ENCODE peak calls at places on chromosomes 12 and 14, in nine cellular contexts. W is bronchial epithelial cell, H is osteoblast, J is AG04449, L is lower lobe of right lung, Z is right atrium auricular region, R is heart left ventricle, F is mesenchymal stem cell, C is psoas muscle. O is an unnamed sample.

GRCh38 chr14:58828298-58828697 is 190.5 kb downstream of the DACT1 start:
- DNase-seq in L (no peak), R (no peak), J (no peak), Z (no peak), C (no peak), F (no peak), W (no peak), H (no peak), O (no peak)

GRCh38 chr12:82659343-82660207 is 27.1 kb upstream of the TMTC2 start:
- DNase-seq in L (no peak), C (no peak), R (no peak), W (no peak), J (no peak), Z (no peak), H (peak), F (no peak), O (no peak)

GRCh38 chr12:113222730-113223531 is 1.7 kb downstream of the TPCN1 start:
- DNase-seq in Z (peak), F (peak), J (no peak), R (peak), W (peak), C (peak), H (peak), L (no peak), O (peak)

GRCh38 chr14:101025656-101026055 is 122.1 kb upstream of the RTL1 start:
- DNase-seq in R (no peak), F (no peak), H (no peak), Z (no peak), L (no peak), J (no peak), C (no peak), W (no peak), O (no peak)

GRCh38 chr14:106691601-106692291 is 1165.4 kb downstream of the TMEM121 start:
- DNase-seq in L (peak), F (no peak), H (no peak), J (no peak), C (peak), Z (no peak), W (no peak), R (no peak), O (no peak)

GRCh38 chr12:2960432-2960956 is 1.3 kb downstream of the TEAD4 start:
- DNase-seq in W (peak), C (no peak), R (no peak), F (peak), Z (no peak), L (no peak), H (peak), J (no peak), O (no peak)

GRCh38 chr12:125187780-125188741 is 122.8 kb downstream of the AACS start:
- DNase-seq in L (no peak), W (no peak), J (no peak), C (no peak), F (no peak), H (no peak), Z (no peak), R (no peak), O (no peak)

GRCh38 chr12:16012086-16012485 is 101.0 kb downstream of the DERA start:
- DNase-seq in C (peak), Z (peak), W (no peak), H (peak), J (no peak), L (peak), R (peak), F (peak), O (no peak)

GRCh38 chr14:85702191-85702590 is 172.2 kb downstream of the FLRT2 start:
- DNase-seq in F (no peak), J (no peak), Z (no peak), W (no peak), R (no peak), H (no peak), L (no peak), C (no peak), O (no peak)

GRCh38 chr14:89625208-89625987 is 208.4 kb upstream of the FOXN3 start:
- DNase-seq in W (no peak), C (peak), H (no peak), F (no peak), J (no peak), L (no peak), R (peak), Z (no peak), O (no peak)

GRCh38 chr14:100428727-100429126 is 105.6 kb downstream of the SLC25A47 start:
- DNase-seq in F (peak), W (peak), L (no peak), R (no peak), H (peak), J (peak), Z (no peak), C (no peak), O (no peak)

GRCh38 chr14:69493038-69493437 is 8.5 kb downstream of the PLEKHD1 start:
- DNase-seq in J (no peak), H (no peak), C (no peak), R (no peak), F (no peak), Z (no peak), W (no peak), L (no peak), O (no peak)

GRCh38 chr14:23294734-23295561 is 7.7 kb downstream of the PPP1R3E start:
- DNase-seq in J (no peak), H (no peak), C (peak), Z (peak), R (no peak), L (peak), W (peak), F (peak), O (no peak)

GRCh38 chr12:130920711-130921381 is 32.9 kb upstream of the ADGRD1 start:
- DNase-seq in F (peak), L (peak), C (peak), H (no peak), W (peak), Z (peak), R (no peak), J (no peak), O (no peak)

GRCh38 chr12:122951406-122951805 is 14.9 kb downstream of the ABCB9 start:
- DNase-seq in C (no peak), L (no peak), F (peak), H (peak), Z (no peak), R (no peak), J (no peak), W (peak), O (no peak)

GRCh38 chr12:48883305-48884171 is 17.9 kb upstream of the RND1 start:
- DNase-seq in Z (no peak), R (no peak), C (no peak), W (peak), F (peak), J (no peak), L (no peak), H (no peak), O (no peak)

GRCh38 chr14:104743461-104744380 is 9.2 kb upstream of the SIVA1 start:
- DNase-seq in C (peak), L (no peak), Z (no peak), F (no peak), R (no peak), J (no peak), W (peak), H (peak), O (no peak)

GRCh38 chr14:104044016-104044415 is 41.5 kb upstream of the ASPG start:
- DNase-seq in W (no peak), C (no peak), Z (no peak), F (no peak), R (no peak), L (no peak), H (no peak), J (no peak), O (no peak)

GRCh38 chr14:32010561-32011188 is 66.4 kb upstream of the ARHGAP5 start:
- DNase-seq in F (peak), R (no peak), W (peak), H (no peak), L (no peak), C (no peak), J (no peak), Z (no peak), O (no peak)

GRCh38 chr14:20612403-20612802 is 21.2 kb upstream of the RNASE12 start:
- DNase-seq in C (no peak), H (no peak), Z (no peak), L (no peak), W (no peak), J (no peak), R (no peak), F (no peak), O (no peak)

GRCh38 chr14:50318031-50318626 is 6.0 kb downstream of the DMAC2L start:
- DNase-seq in C (no peak), H (peak), W (peak), J (no peak), L (no peak), Z (no peak), R (no peak), F (peak), O (no peak)

GRCh38 chr14:76203086-76204001 is 51.6 kb downstream of the GPATCH2L start:
- DNase-seq in F (peak), C (no peak), W (peak), Z (no peak), L (no peak), H (peak), J (peak), R (no peak), O (peak)

GRCh38 chr12:22812531-22812930 is 187.6 kb downstream of the ETNK1 start:
- DNase-seq in L (no peak), C (no peak), R (no peak), W (peak), F (no peak), H (no peak), J (no peak), Z (no peak), O (no peak)

GRCh38 chr12:94193623-94194022 is 45.2 kb downstream of the PLXNC1 start:
- DNase-seq in L (no peak), C (no peak), R (no peak), W (no peak), F (no peak), H (no peak), Z (no peak), J (no peak), O (no peak)

GRCh38 chr14:36834293-36834692 is 172.6 kb downstream of the PAX9 start:
- DNase-seq in Z (no peak), R (no peak), W (no peak), H (no peak), F (no peak), L (no peak), C (no peak), J (no peak), O (no peak)

GRCh38 chr12:95173392-95174251 is 43.6 kb downstream of the FGD6 start:
- DNase-seq in L (peak), H (no peak), R (peak), W (peak), J (peak), Z (peak), F (peak), C (peak), O (peak)

GRCh38 chr12:28104338-28104737 is 85.9 kb upstream of the CCDC91 start:
- DNase-seq in C (no peak), H (no peak), J (no peak), W (no peak), R (no peak), Z (no peak), F (no peak), L (no peak), O (no peak)

GRCh38 chr14:74571441-74571841 is 40.6 kb downstream of the LTBP2 start:
- DNase-seq in R (no peak), H (no peak), L (no peak), W (peak), C (peak), Z (no peak), F (peak), J (no peak), O (no peak)

GRCh38 chr12:10673660-10674384 is at the start of gene STYK1:
- DNase-seq in H (peak), F (peak), J (no peak), C (peak), L (peak), Z (no peak), R (peak), W (peak), O (no peak)
- H3K4me3 ChIP-seq in H (peak), F (peak), J (peak), C (peak), L (peak), Z (peak), R (peak), W (peak), O (peak)

GRCh38 chr12:104570174-104570907 is 113.6 kb downstream of the CHST11 start:
- DNase-seq in Z (no peak), L (no peak), W (no peak), H (no peak), F (no peak), J (no peak), R (no peak), C (no peak), O (no peak)
- H3K4me3 ChIP-seq in Z (no peak), L (no peak), W (no peak), H (no peak), F (no peak), J (no peak), R (peak), C (no peak), O (no peak)

GRCh38 chr12:67519824-67520433 is 128.6 kb upstream of the DYRK2 start:
- DNase-seq in C (no peak), L (no peak), J (no peak), W (no peak), R (no peak), H (no peak), F (no peak), Z (no peak), O (no peak)
- H3K4me3 ChIP-seq in C (no peak), L (no peak), J (no peak), W (no peak), R (no peak), H (no peak), F (no peak), Z (no peak), O (no peak)

GRCh38 chr12:47207829-47208248 is 128.1 kb upstream of the AMIGO2 start:
- DNase-seq in Z (no peak), J (no peak), L (no peak), R (no peak), H (no peak), C (no peak), F (no peak), W (no peak), O (no peak)
- H3K4me3 ChIP-seq in Z (no peak), J (no peak), L (no peak), R (no peak), H (no peak), C (no peak), F (no peak), W (no peak), O (no peak)

DNA sequence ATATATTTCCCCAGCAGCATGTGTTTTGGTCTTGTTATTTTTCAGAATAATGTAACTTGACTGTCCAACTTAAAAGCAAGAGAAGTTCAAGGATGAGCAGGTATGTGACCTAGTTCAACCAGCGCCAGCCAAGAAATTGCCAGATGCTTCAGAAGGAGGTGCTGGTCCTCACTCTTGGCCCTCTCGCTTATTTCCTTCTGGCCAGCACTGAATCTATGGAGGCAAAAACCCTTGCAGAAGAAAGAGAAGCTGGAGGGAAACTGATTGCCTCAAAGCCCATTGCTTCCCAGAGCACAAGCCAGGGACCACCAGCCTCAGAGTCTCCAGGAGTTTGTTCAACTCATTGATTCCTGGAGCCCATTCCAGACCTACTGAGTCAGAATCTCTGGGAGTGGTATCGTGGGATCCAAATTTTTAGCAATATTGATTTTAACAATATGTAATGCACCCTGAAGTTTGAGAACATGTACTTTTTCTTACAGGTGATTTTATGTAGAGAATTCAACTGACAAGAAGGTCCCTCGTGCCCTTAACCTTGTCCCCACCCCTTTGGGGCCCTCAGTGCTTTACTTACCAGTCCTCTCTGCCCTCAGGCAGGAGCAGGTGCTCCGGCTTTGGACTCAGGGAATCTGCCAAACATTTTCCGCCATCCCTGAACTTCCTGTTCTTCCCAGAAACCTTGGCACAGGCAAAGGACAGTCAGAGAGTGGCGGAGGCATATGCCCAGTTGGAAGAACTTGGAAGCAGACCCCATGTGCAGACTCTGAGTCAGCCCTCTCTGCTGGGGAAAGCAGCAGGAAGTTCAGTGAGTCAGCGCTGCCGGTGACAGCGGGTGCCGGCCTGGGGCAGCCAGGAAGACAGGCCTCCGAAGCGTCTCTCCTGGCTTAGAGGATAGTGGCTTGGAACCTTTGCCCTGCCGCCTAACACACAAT is 10.3 kb downstream of the BEST3 start:
- DNase-seq in J (peak), F (peak), L (peak), W (peak), R (peak), C (peak), H (peak), Z (peak), O (peak)
- H3K4me3 ChIP-seq in J (no peak), F (no peak), L (no peak), W (no peak), R (no peak), C (peak), H (no peak), Z (no peak), O (no peak)

GRCh38 chr12:31321565-31322228 is 4.3 kb downstream of the SINHCAF start:
- DNase-seq in Z (no peak), H (no peak), C (no peak), J (no peak), L (no peak), W (peak), F (peak), R (no peak), O (no peak)

GRCh38 chr12:31324845-31325523 is 966 bp downstream of the SINHCAF start:
- DNase-seq in L (peak), R (no peak), J (no peak), C (peak), W (peak), H (peak), F (peak), Z (peak), O (no peak)

GRCh38 chr12:31323466-31324115 is 2.4 kb downstream of the SINHCAF start:
- DNase-seq in W (no peak), J (no peak), C (no peak), R (peak), L (peak), Z (no peak), H (peak), F (peak), O (no peak)

GRCh38 chr12:31324116-31324844 is 1.7 kb downstream of the SINHCAF start:
- DNase-seq in H (peak), J (no peak), C (peak), R (peak), F (peak), L (peak), Z (peak), W (peak), O (peak)

DNA sequence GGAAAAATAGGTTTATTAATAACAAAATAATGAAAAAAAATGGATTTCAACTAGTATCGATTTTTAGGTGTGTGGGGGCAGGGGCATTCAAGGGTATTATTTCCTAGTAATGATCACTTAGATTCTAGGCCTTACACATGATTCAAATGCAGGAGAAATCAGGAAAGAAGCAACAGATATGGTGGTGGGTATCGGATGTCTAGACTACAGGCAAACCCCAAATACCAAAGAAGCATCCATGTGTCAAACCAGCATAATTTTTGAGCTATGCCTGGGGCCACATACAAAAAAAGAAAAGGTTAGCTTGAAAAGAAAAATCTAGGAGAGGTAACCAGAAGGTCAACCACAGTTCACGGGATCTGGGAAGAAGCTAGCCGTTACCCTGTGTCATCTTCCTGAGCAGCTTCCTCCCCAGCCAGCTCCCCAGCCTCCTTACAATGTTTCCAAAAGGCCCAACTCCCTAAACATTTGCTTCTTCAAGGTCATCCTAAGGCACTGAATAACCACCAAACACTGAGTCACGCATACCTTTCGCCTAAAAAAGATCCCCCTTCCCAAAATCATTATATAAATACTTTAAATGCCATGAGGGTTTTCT is 3.2 kb downstream of the SINHCAF start:
- DNase-seq in L (no peak), C (no peak), H (no peak), Z (no peak), R (no peak), J (peak), W (peak), F (peak), O (no peak)
- H3K4me3 ChIP-seq in L (peak), C (peak), H (no peak), Z (no peak), R (peak), J (peak), W (peak), F (no peak), O (peak)

GRCh38 chr12:12909995-12910391 is 18.6 kb downstream of the GPRC5A start:
- DNase-seq in W (no peak), H (no peak), C (no peak), F (peak), R (no peak), Z (no peak), L (no peak), J (no peak), O (no peak)

GRCh38 chr12:12907552-12907951 is 16.2 kb downstream of the GPRC5A start:
- DNase-seq in Z (no peak), J (no peak), L (no peak), R (no peak), H (no peak), W (no peak), F (no peak), C (no peak), O (no peak)

GRCh38 chr12:12913626-12914388 is 22.4 kb downstream of the GPRC5A start:
- DNase-seq in H (no peak), R (no peak), F (no peak), C (no peak), Z (no peak), J (no peak), W (no peak), L (no peak), O (no peak)

GRCh38 chr12:12908252-12908651 is 16.9 kb downstream of the GPRC5A start:
- DNase-seq in H (no peak), L (no peak), W (no peak), J (no peak), C (no peak), Z (no peak), F (no peak), R (no peak), O (no peak)

DNA sequence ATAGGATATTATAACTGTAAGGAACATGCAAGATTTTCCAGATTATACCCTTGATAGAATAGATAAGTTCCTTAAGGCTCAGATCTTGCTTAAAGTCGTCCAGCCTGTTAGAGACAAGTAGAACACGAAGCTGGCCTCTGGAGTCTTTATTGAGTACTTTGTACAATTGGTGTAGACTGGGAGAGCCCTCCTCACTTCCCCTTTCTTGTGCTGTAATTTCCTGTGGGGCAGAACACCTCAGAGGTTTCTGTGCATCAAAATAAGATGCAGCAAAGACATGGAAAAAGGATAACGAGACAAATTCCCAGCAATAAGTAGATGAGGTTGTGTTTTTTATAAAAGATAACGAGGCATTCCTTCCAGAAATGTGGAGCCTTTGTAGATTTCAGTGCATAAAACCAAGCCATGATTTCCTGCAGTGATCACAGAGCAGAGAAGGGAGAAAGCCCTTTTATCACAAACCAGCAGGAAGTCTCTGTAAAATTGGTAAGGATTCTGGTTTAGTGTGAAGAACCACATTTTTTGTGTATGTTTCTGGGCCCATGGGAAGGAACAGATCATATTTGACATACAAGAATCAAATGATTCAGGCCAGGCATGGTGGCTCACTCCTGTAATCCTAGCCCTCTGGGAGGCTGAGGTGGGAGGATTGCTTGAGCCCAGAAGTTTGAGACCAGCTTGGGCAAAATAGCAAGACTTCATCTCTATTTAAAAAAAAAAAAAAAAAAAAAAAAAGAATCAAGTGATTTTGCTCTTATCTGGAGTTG is 18.0 kb downstream of the GPRC5A start:
- DNase-seq in J (no peak), Z (no peak), W (no peak), R (no peak), F (no peak), C (no peak), H (no peak), L (no peak), O (no peak)
- H3K4me3 ChIP-seq in J (no peak), Z (no peak), W (no peak), R (no peak), F (no peak), C (no peak), H (no peak), L (peak), O (no peak)

GRCh38 chr12:51028126-51028810 is 2.1 kb upstream of the SLC11A2 start:
- DNase-seq in L (no peak), Z (no peak), C (no peak), H (peak), W (peak), J (no peak), F (peak), R (no peak), O (no peak)
- H3K4me3 ChIP-seq in L (no peak), Z (no peak), C (no peak), H (peak), W (peak), J (no peak), F (no peak), R (no peak), O (no peak)

GRCh38 chr14:33515899-33516298 is 435.0 kb downstream of the EGLN3 start:
- DNase-seq in Z (no peak), W (no peak), J (no peak), C (no peak), H (no peak), R (no peak), F (no peak), L (no peak), O (no peak)
- H3K4me3 ChIP-seq in Z (no peak), W (no peak), J (no peak), C (no peak), H (no peak), R (no peak), F (no peak), L (no peak), O (no peak)

O was measured in AG04450.